ENCODE peak calls at places on chromosomes 11 and 22, in four cellular contexts. T is GM12878, P is PC-3, J is endothelial cell of umbilical vein. O is an unnamed sample.
A peak's percentile ranks its signal among the peaks of the same experiment; 100 is the strongest.

GRCh38 chr11:85902353-85902752 is 47.2 kb downstream of the CCDC83 start:
- DNase-seq in T (no peak), P (no peak), J (no peak), O (no peak)

GRCh38 chr11:63840356-63841060 is 1.6 kb downstream of the MARK2 start:
- DNase-seq in T (no peak), P (no peak), J (peak; percentile 24), O (peak; percentile 44)

GRCh38 chr11:16011396-16011795 is 344.9 kb downstream of the SOX6 start:
- DNase-seq in J (no peak), P (no peak), T (no peak), O (no peak)

GRCh38 chr11:83020942-83021779 is 50.5 kb downstream of the RAB30 start:
- DNase-seq in J (no peak), T (no peak), P (no peak), O (no peak)

GRCh38 chr11:63768232-63769043 is at the start of gene ZFTA:
- DNase-seq in J (peak; percentile 41), P (peak; percentile 64), T (no peak), O (peak; percentile 82)

GRCh38 chr11:20647976-20648565 is 21.3 kb upstream of the NELL1 start:
- DNase-seq in T (peak; percentile 12), J (peak; percentile 55), P (peak; percentile 71), O (peak; percentile 52)

GRCh38 chr11:110928373-110928772 is 216.1 kb upstream of the ARHGAP20 start:
- DNase-seq in J (no peak), P (no peak), T (no peak), O (no peak)

GRCh38 chr11:64000026-64000739 is 13.9 kb downstream of the OTUB1 start:
- DNase-seq in P (peak; percentile 63), J (peak; percentile 53), T (no peak), O (peak; percentile 89)

GRCh38 chr11:103987631-103988594 is 48.5 kb upstream of the DDI1 start:
- DNase-seq in T (no peak), J (no peak), P (peak; percentile 22), O (peak; percentile 14)

GRCh38 chr22:39466228-39467006 is 9.6 kb downstream of the MGAT3 start:
- DNase-seq in P (no peak), J (no peak), T (no peak), O (no peak)

GRCh38 chr11:120810251-120810650 is 213.7 kb upstream of the TBCEL start:
- DNase-seq in T (no peak), P (no peak), J (no peak), O (no peak)

GRCh38 chr11:68153742-68154141 is 32.6 kb upstream of the CHKA start:
- DNase-seq in J (no peak), P (no peak), T (no peak), O (no peak)

GRCh38 chr22:37735054-37735453 is 38.2 kb downstream of the TRIOBP start:
- DNase-seq in J (no peak), T (no peak), P (no peak), O (peak; percentile 32)

GRCh38 chr11:130865091-130865771 is 51.0 kb downstream of the SNX19 start:
- DNase-seq in T (no peak), P (no peak), J (no peak), O (no peak)

DNA sequence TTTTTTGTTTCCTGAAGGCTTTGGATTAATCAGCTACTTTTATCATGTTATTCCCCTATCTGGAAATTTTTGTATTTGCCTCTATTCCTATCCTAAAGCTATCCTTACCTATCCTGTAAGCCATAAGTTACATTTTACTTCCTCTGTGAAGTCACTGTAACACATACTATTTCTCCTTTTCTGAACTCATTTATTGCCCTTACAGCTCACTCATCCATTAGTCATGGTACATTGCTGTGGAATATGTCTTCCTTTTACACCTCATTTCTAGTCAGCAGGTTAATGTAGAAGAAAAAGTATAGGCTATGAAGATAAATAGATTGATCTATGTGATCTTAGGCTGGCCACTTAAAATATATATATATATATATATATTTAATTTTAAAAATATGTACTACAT is 28.0 kb downstream of the SWAP70 start:
- DNase-seq in J (peak; percentile 62), T (no peak), P (peak; percentile 68), O (peak; percentile 76)
- H3K4me2 ChIP-seq in J (peak overlapping the region; percentile 40), T (peak overlapping the region; percentile 41), P (peak overlapping the region; percentile 3), O (peak overlapping the region; percentile 29)

GRCh38 chr11:12680940-12681258 is 6.7 kb downstream of the TEAD1 start:
- DNase-seq in T (no peak), P (no peak), J (no peak), O (no peak)
- H3K4me2 ChIP-seq in T (no peak overlapping the region), P (peak overlapping the region; percentile 62), J (no peak overlapping the region), O (peak overlapping the region; percentile 31)

GRCh38 chr22:48490513-48491411 is 1336.9 kb downstream of the BRD1 start:
- DNase-seq in T (no peak), J (no peak), P (no peak), O (peak; percentile 23)

GRCh38 chr22:48486163-48486957 is 1341.3 kb downstream of the BRD1 start:
- DNase-seq in T (no peak), P (no peak), J (no peak), O (no peak)

GRCh38 chr22:48488149-48488551 is 1339.5 kb downstream of the BRD1 start:
- DNase-seq in P (no peak), T (no peak), J (no peak), O (peak; percentile 15)

GRCh38 chr22:48489551-48490512 is 1337.8 kb downstream of the BRD1 start:
- DNase-seq in T (no peak), P (no peak), J (no peak), O (peak; percentile 55)

GRCh38 chr22:48488611-48489456 is 1338.8 kb downstream of the BRD1 start:
- DNase-seq in J (no peak), P (no peak), T (no peak), O (peak; percentile 24)
- H3K4me2 ChIP-seq in J (no peak overlapping the region), P (no peak overlapping the region), T (no peak overlapping the region), O (no peak overlapping the region)

GRCh38 chr11:122690801-122691649 is 35.5 kb downstream of the UBASH3B start:
- DNase-seq in T (no peak), J (peak; percentile 55), P (no peak), O (peak; percentile 69)
- H3K4me2 ChIP-seq in T (no peak overlapping the region), J (peak overlapping the region; percentile 38), P (no peak overlapping the region), O (peak overlapping the region; percentile 71)

GRCh38 chr11:118957549-118957948 is 1.5 kb downstream of the UPK2 start:
- DNase-seq in J (no peak), T (no peak), P (no peak), O (no peak)
- H3K4me2 ChIP-seq in J (no peak overlapping the region), T (no peak overlapping the region), P (no peak overlapping the region), O (no peak overlapping the region)

GRCh38 chr11:1892116-1892515 is 421 bp upstream of the PRR33 start:
- DNase-seq in P (no peak), J (no peak), T (no peak), O (no peak)
- H3K4me2 ChIP-seq in P (no peak overlapping the region), J (no peak overlapping the region), T (no peak overlapping the region), O (no peak overlapping the region)

GRCh38 chr11:9821008-9821752 is 157.3 kb downstream of the SWAP70 start:
- DNase-seq in J (no peak), P (peak; percentile 36), T (no peak), O (peak; percentile 36)
- H3K4me2 ChIP-seq in J (no peak overlapping the region), P (peak overlapping the region; percentile 18), T (no peak overlapping the region), O (no peak overlapping the region)

O was measured in GM23248.